ENCODE peak calls at places on chromosomes 7 and 10, in six cellular contexts. R is aorta; T is effector CD4-positive, alpha-beta T cell; S is keratinocyte; E is activated CD4-positive, alpha-beta T cell treated with anti-CD3 and anti-CD28 coated beads for 1 hour; I is ovary. H is an unnamed sample.

GRCh38 chr10:70838270-70838669 is 22.5 kb downstream of the SGPL1 start:
- DNase-seq in I (no peak), T (no peak), R (no peak), E (no peak), S (no peak), H (no peak)

GRCh38 chr7:151493083-151493482 is 26.6 kb downstream of the RHEB start:
- DNase-seq in I (no peak), R (no peak), E (no peak), T (no peak), S (no peak), H (no peak)

GRCh38 chr7:107614425-107614824 is 34.4 kb downstream of the BCAP29 start:
- DNase-seq in T (no peak), I (no peak), E (no peak), R (no peak), S (no peak), H (no peak)

GRCh38 chr7:149448961-149449360 is 11.9 kb downstream of the ZNF777 start:
- DNase-seq in E (no peak), R (no peak), T (no peak), S (no peak), I (no peak), H (no peak)

GRCh38 chr10:13977861-13978843 is 352.6 kb downstream of the FRMD4A start:
- DNase-seq in S (no peak), E (no peak), I (no peak), R (no peak), T (no peak), H (no peak)

GRCh38 chr7:95596183-95597135 is at the start of gene PDK4:
- DNase-seq in I (peak), T (no peak), E (no peak), R (peak), S (no peak), H (peak)

GRCh38 chr10:86169506-86170254 is 196.9 kb downstream of the GRID1 start:
- DNase-seq in R (peak), S (no peak), T (no peak), E (no peak), I (no peak), H (peak)

GRCh38 chr7:27189560-27190283 is 4.7 kb upstream of the HOXA11 start:
- DNase-seq in S (no peak), I (no peak), R (peak), E (no peak), T (no peak), H (peak)

GRCh38 chr10:35208536-35208935 is 81.9 kb downstream of the CREM start:
- DNase-seq in S (no peak), T (no peak), I (no peak), E (no peak), R (no peak), H (no peak)

GRCh38 chr7:44294325-44295069 is 30.9 kb downstream of the CAMK2B start:
- DNase-seq in R (peak), S (no peak), I (peak), E (no peak), T (no peak), H (peak)

GRCh38 chr7:92057375-92057774 is 76.9 kb downstream of the CYP51A1 start:
- DNase-seq in R (no peak), T (no peak), I (no peak), E (no peak), S (no peak), H (no peak)

GRCh38 chr10:4807803-4808507 is 18.1 kb upstream of the AKR1E2 start:
- DNase-seq in I (no peak), T (no peak), S (no peak), E (no peak), R (no peak), H (no peak)

GRCh38 chr10:119250641-119251314 is 43.4 kb downstream of the GRK5 start:
- DNase-seq in R (no peak), I (no peak), T (no peak), E (no peak), S (no peak), H (no peak)

GRCh38 chr10:28054211-28054888 is 55.5 kb upstream of the ODAD2 start:
- DNase-seq in T (no peak), I (no peak), E (no peak), S (peak), R (no peak), H (no peak)

GRCh38 chr7:18086165-18087030 is 58.8 kb upstream of the PRPS1L1 start:
- DNase-seq in E (no peak), S (no peak), I (no peak), R (peak), T (no peak), H (peak)

GRCh38 chr7:6530626-6531491 is 20.4 kb downstream of the GRID2IP start:
- DNase-seq in S (no peak), I (no peak), E (peak), R (no peak), T (peak), H (no peak)

GRCh38 chr10:64430690-64431323 is 909.6 kb downstream of the REEP3 start:
- DNase-seq in R (no peak), E (no peak), T (no peak), S (no peak), I (no peak), H (no peak)

GRCh38 chr7:74466196-74466813 is 12.6 kb downstream of the GTF2IRD1 start:
- DNase-seq in E (no peak), T (no peak), R (no peak), I (no peak), S (no peak), H (no peak)

GRCh38 chr10:131437556-131438465 is 126.3 kb upstream of the TCERG1L start:
- DNase-seq in S (no peak), E (no peak), R (no peak), I (no peak), T (no peak), H (no peak)

GRCh38 chr7:120725376-120726039 is 132.4 kb downstream of the TSPAN12 start:
- DNase-seq in T (no peak), I (no peak), S (no peak), E (no peak), R (no peak), H (no peak)

GRCh38 chr7:141649865-141650499 is 52.0 kb downstream of the DENND11 start:
- DNase-seq in S (peak), T (no peak), E (no peak), R (peak), I (peak), H (peak)

GRCh38 chr7:141157138-141157765 is 83.4 kb downstream of the TMEM178B start:
- DNase-seq in R (no peak), E (no peak), I (no peak), T (no peak), S (no peak), H (no peak)

GRCh38 chr10:75403144-75404022 is 1.8 kb upstream of the ZNF503 start:
- DNase-seq in I (peak), E (no peak), T (no peak), R (peak), S (no peak), H (peak)

GRCh38 chr10:91653214-91653875 is 20.5 kb upstream of the PPP1R3C start:
- DNase-seq in S (peak), T (no peak), R (no peak), I (no peak), E (no peak), H (no peak)

GRCh38 chr7:151410405-151411390 is 860 bp upstream of the WDR86 start:
- DNase-seq in E (no peak), S (no peak), T (no peak), R (no peak), I (peak), H (peak)

H was measured in sciatic nerve.